ENCODE peak calls at places on chromosomes 4 and X, in five cellular contexts. G is IMR-90, R is H9, O is neuronal stem cell, T is H1. B is an unnamed sample. For H3K79me1, the result is how much of the 10 kb centered on the place peaks cover.

GRCh38 chrX:136608295-136608933 is 39.5 kb upstream of the CD40LG start:
- DNase-seq in G (no peak), T (peak), O (no peak), R (peak), B (peak)

GRCh38 chr4:101055392-101055791 is 291.9 kb downstream of the PPP3CA start:
- DNase-seq in R (no peak), G (no peak), T (no peak), O (no peak), B (no peak)

GRCh38 chr4:79025170-79025569 is 85.9 kb upstream of the PAQR3 start:
- DNase-seq in T (no peak), G (no peak), R (no peak), O (no peak), B (no peak)

GRCh38 chr4:125389713-125390112 is 75.0 kb downstream of the FAT4 start:
- DNase-seq in G (peak), T (no peak), R (no peak), O (no peak), B (peak)

GRCh38 chrX:56729152-56729557 is at the start of gene NBDY:
- DNase-seq in G (peak), T (peak), R (peak), O (no peak), B (peak)

GRCh38 chr4:77240469-77241066 is 83.6 kb downstream of the CCNG2 start:
- DNase-seq in T (peak), O (peak), R (peak), G (peak), B (peak)

GRCh38 chrX:52574416-52575275 is 57.8 kb upstream of the XAGE1B start:
- DNase-seq in O (peak), R (no peak), G (peak), T (peak), B (peak)

GRCh38 chr4:121554377-121554776 is 142.4 kb downstream of the ANXA5 start:
- DNase-seq in G (no peak), T (no peak), R (no peak), O (no peak), B (no peak)

GRCh38 chrX:110163488-110163887 is 154.4 kb downstream of the AMMECR1 start:
- DNase-seq in G (peak), O (no peak), T (no peak), R (no peak), B (no peak)

GRCh38 chrX:73239242-73239641 is 24.6 kb upstream of the NAP1L2 start:
- DNase-seq in G (no peak), O (no peak), T (no peak), R (peak), B (peak)

GRCh38 chrX:107718156-107718621 is 57.4 kb downstream of the TSC22D3 start:
- DNase-seq in R (peak), O (peak), G (peak), T (peak), B (peak)

GRCh38 chrX:3788494-3789233 is 75.2 kb upstream of the PRKX start:
- DNase-seq in O (no peak), G (no peak), T (no peak), R (peak), B (peak)

GRCh38 chrX:144722307-144722706 is 525.0 kb upstream of the SPANXN1 start:
- DNase-seq in G (no peak), O (no peak), R (peak), T (peak), B (peak)

GRCh38 chrX:126137899-126138298 is 28.2 kb downstream of the DCAF12L2 start:
- DNase-seq in R (no peak), G (no peak), O (no peak), T (no peak), B (peak)

GRCh38 chrX:150897371-150898319 is 823 bp downstream of the CD99L2 start:
- DNase-seq in R (peak), G (no peak), T (peak), O (no peak), B (peak)

GRCh38 chrX:113892891-113893290 is 691.0 kb upstream of the HTR2C start:
- DNase-seq in T (no peak), G (no peak), O (no peak), R (no peak), B (no peak)

GRCh38 chr4:68907788-68908700 is 43.6 kb downstream of the UGT2A3 start:
- DNase-seq in T (no peak), O (no peak), G (no peak), R (no peak), B (no peak)

GRCh38 chr4:8195431-8195830 is 3.7 kb upstream of the SH3TC1 start:
- DNase-seq in T (no peak), R (no peak), O (no peak), G (no peak), B (no peak)

GRCh38 chr4:8198906-8199593 is at the start of gene SH3TC1:
- DNase-seq in G (peak), R (no peak), T (no peak), O (no peak), B (no peak)

GRCh38 chr4:8195841-8196460 is 3.1 kb upstream of the SH3TC1 start:
- DNase-seq in R (no peak), T (no peak), G (no peak), O (no peak), B (no peak)

GRCh38 chr4:8198206-8198905 is 734 bp upstream of the SH3TC1 start:
- DNase-seq in G (no peak), T (no peak), O (no peak), R (no peak), B (no peak)

DNA sequence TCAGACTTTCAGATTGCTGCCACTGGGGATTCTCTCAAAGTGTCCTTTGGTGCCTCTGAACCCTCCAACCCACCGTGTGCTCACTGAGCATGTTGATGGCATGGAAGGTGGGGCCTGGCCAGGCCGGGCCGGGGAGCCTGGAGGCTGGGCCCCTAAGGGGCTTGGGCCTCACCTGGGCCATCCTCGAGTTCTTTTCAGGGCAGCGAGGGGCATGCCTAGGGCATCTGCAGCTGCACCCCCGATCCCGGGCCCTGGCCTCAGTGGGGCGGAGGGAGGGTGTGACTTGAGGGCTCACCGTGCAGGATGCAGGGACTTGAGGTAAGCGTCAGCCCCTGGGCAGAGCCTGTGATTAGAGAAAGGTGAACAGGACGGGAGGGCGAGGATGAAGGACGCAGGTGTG is 1.6 kb upstream of the SH3TC1 start:
- DNase-seq in O (no peak), R (no peak), T (no peak), G (no peak), B (no peak)
- H3K79me1 ChIP-seq in O (under half), R (under half), T (under half), G (under half), B (under half)

GRCh38 chr4:3299122-3299521 is 6.3 kb downstream of the RGS12 start:
- DNase-seq in R (peak), T (no peak), G (no peak), O (no peak), B (no peak)

GRCh38 chr4:3296651-3297050 is 3.8 kb downstream of the RGS12 start:
- DNase-seq in O (no peak), R (no peak), G (no peak), T (no peak), B (peak)

GRCh38 chr4:3295837-3296624 is 3.2 kb downstream of the RGS12 start:
- DNase-seq in T (peak), R (no peak), O (no peak), G (no peak), B (no peak)

GRCh38 chr4:3299538-3300197 is 6.8 kb downstream of the RGS12 start:
- DNase-seq in O (no peak), R (peak), T (no peak), G (no peak), B (no peak)

GRCh38 chr4:3297066-3297859 is 4.4 kb downstream of the RGS12 start:
- DNase-seq in T (peak), R (peak), O (no peak), G (no peak), B (no peak)
- H3K79me1 ChIP-seq in T (under half), R (under half), O (under half), G (under half), B (under half)

GRCh38 chrX:68556036-68556435 is 57.2 kb downstream of the YIPF6 start:
- DNase-seq in R (no peak), G (no peak), O (no peak), T (no peak), B (no peak)
- H3K79me1 ChIP-seq in R (under half), G (under half), O (under half), T (under half), B (under half)

DNA sequence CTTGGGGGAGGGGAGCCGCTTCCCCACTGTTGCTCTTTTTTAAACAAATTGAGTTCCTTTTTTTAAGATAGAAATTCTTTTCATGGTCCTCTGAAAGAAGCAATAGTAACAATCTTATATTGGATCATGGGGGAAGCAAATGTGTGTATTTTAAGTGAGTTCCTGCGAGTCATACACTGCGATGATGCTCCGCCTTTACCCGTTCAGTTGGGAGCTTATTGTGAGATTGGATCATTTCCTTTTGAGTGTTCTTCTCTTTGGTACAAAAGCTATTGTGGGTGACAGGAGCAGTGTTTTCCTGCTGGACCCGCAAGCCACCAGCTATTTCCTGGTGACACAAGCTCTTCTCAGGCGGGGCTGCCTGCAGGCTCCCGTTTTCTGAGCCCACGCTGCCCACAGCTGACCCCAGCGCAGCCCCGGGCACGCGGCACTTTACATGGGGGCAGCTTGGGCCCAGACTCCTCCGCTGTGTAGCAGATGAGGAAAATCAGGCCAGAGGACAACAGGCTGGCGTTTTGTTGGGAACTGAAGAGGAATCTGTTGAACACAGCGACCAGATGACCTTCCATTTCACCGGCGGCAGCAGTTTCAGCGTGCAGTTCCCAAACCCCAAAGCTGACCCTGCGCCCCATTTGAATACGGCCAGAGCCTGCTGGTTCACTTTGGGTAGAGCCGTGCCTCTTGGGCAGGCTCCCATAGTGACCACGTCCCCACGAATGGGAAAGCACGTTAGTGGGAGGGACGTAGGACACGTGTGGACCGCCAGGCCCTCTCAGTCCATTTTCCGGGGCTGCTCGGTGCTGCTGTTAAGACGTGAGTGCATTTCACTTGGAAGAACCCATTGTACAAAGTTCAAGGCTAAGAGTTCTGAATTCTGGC is 12.2 kb downstream of the TADA2B start:
- DNase-seq in T (no peak), R (no peak), O (no peak), G (peak), B (no peak)
- H3K79me1 ChIP-seq in T (under half), R (under half), O (under half), G (under half), B (under half)

DNA sequence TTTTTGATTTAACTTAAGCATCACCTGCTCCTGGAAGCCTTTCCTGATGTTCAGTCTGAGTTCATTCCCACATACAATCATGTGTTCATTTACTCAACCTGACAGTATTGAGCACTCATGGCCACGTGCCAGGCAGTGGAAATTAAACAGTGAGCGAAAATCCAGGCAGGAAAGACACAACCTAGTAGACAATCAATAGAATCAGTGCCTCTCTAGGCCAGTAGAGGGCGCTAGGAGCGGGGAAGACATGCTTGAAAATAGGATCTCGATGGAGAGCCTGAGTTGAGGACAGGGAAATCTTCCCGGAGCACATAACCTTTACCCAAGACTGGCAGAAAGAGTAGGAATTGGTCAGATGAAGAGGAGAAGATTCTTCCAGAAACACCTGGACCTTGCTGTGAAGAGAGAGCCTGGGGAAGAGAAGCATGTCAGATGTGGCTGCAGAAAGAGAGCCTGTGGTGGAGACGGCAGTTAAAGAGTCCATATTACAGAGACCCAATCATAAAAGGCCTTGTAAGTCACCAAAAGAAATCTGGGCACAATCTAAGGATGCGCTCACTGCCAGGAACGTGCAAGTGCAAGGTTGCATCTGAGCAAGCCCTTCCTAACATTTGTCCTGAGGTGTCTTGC is 103.5 kb downstream of the LDB2 start:
- DNase-seq in T (peak), O (peak), G (peak), R (peak), B (peak)
- H3K79me1 ChIP-seq in T (under half), O (under half), G (under half), R (under half), B (under half)

GRCh38 chr4:110449947-110450346 is 26.0 kb upstream of the ENPEP start:
- DNase-seq in R (no peak), O (no peak), T (no peak), G (no peak), B (no peak)
- H3K79me1 ChIP-seq in R (under half), O (under half), T (under half), G (under half), B (under half)

GRCh38 chrX:370244-370962 is 16.3 kb downstream of the PPP2R3B start:
- DNase-seq in R (no peak), O (no peak), G (no peak), T (no peak), B (no peak)

GRCh38 chrX:372856-373640 is 13.7 kb downstream of the PPP2R3B start:
- DNase-seq in O (no peak), G (peak), R (no peak), T (no peak), B (no peak)

GRCh38 chrX:371907-372306 is 14.8 kb downstream of the PPP2R3B start:
- DNase-seq in R (no peak), O (no peak), G (no peak), T (no peak), B (no peak)

GRCh38 chrX:369563-370101 is 17.1 kb downstream of the PPP2R3B start:
- DNase-seq in O (no peak), R (no peak), G (no peak), T (no peak), B (no peak)

DNA sequence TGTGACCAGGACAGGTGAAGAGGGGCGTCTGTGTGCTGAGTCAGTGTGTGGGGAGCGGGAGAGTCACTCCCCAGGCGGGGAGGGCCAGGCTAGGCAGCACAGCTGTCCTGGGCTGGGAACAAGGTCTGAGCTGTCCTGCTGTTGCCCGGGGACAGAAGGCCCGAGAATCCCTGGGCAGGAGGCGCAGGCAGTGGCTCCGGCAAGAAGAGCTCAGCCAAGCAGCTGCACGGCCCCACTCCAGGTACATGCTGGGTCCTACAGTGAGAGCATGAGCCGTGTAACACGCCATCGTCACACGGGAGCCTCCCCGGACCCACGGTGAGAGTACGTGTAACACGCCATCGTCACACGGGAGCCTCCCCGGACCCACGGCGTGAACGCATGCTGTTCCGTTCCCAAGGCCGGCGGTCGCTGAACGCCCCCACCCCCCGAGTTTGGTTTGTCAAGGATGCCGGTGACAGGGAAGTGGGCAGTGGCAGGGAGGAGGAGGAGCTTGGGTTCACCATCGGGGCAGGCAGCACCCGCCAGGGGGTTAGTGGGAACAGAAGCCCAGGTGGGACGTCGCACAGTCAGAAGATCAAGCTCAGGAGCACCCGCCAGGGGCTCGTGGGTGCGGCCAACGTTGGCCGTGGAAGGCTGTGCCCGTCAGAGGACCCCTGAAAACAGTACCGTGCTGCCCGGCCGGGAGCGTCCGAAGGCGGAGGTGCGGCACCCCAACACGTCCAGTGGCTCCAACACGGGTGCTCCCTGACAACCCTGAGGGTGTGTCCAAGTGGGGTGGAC is 15.6 kb downstream of the PPP2R3B start:
- DNase-seq in R (no peak), T (no peak), O (no peak), G (no peak), B (no peak)
- H3K79me1 ChIP-seq in R (under half), T (under half), O (under half), G (under half), B (under half)

GRCh38 chr4:3523146-3523627 is 9.0 kb downstream of the LRPAP1 start:
- DNase-seq in T (no peak), R (no peak), O (no peak), G (no peak), B (no peak)

GRCh38 chr4:3522651-3523050 is 9.6 kb downstream of the LRPAP1 start:
- DNase-seq in G (no peak), O (no peak), T (no peak), R (no peak), B (no peak)

GRCh38 chr4:3524920-3525319 is 7.3 kb downstream of the LRPAP1 start:
- DNase-seq in T (no peak), G (no peak), R (no peak), O (no peak), B (no peak)

GRCh38 chr4:3524349-3524748 is 7.9 kb downstream of the LRPAP1 start:
- DNase-seq in G (no peak), R (no peak), T (no peak), O (no peak), B (no peak)

DNA sequence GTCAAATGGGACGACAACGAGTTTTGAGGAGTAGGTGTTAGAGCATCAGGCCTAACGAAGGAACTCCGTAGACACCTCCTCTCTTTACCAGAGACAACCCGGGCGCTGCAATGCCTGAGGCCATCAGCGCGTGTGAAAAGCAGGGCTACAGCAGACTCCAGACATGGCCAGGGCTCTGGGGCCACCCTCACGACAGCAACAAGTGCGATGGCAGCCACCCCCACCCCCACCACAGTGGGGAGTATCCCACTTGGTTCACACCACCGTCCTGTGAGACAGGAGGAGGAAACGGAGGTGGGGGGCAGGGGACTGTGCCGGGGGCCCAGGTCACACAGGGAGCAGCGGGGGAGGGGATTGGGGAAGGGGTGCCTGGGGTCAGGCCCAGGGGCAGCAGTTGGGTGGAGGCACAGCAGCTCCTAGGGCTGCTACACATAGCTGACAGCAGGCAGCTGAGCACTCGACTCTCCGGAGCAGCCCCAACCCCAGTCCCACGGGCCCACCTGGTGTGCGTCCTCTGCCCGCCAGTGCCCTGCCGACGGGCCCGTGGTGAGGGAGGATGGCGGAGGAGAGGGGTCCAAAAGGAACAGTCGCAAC is 8.5 kb downstream of the LRPAP1 start:
- DNase-seq in R (no peak), T (no peak), G (no peak), O (no peak), B (no peak)
- H3K79me1 ChIP-seq in R (under half), T (under half), G (under half), O (under half), B (under half)

GRCh38 chr4:102141855-102142254 is 203.4 kb downstream of the SLC39A8 start:
- DNase-seq in G (no peak), R (no peak), T (no peak), O (no peak), B (no peak)

GRCh38 chr4:102143433-102143832 is 201.8 kb downstream of the SLC39A8 start:
- DNase-seq in O (no peak), R (no peak), G (no peak), T (no peak), B (no peak)

GRCh38 chr4:102139932-102140331 is 205.3 kb downstream of the SLC39A8 start:
- DNase-seq in R (no peak), O (no peak), G (no peak), T (no peak), B (no peak)

GRCh38 chr4:102137217-102137616 is 208.1 kb downstream of the SLC39A8 start:
- DNase-seq in G (no peak), O (no peak), R (no peak), T (no peak), B (no peak)

DNA sequence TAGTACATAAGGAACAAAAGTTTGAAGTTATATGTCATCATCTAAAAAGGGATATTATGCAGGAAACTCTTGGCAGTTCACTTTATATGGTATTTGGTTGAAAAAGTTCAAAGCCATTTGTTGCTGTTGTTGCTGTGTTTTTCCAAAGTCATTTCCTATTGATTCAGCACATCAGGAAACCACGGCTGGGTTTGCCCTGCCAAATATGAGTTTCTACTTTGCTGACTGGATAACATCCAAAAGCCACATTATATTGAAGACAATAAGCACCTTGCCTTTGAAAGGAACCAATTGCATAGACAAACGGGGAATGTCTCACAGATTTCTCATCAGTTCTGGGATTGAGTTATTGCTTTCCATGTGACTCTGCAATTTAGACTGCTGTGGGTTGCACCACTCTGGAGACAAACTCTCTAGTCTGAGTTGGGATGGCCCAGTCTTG is 206.1 kb downstream of the SLC39A8 start:
- DNase-seq in T (no peak), O (no peak), R (no peak), G (no peak), B (no peak)
- H3K79me1 ChIP-seq in T (under half), O (under half), R (under half), G (under half), B (under half)

B was measured in mesendoderm.